ENCODE peak calls at places on chromosomes 6 and 20, in six cellular contexts. X is psoas muscle, B is OCI-LY7, M is heart left ventricle, S is tibial artery, U is upper lobe of left lung. F is an unnamed sample.
A peak's percentile ranks its signal among the peaks of the same experiment; 100 is the strongest.

GRCh38 chr6:82589509-82590206 is 226.0 kb downstream of the TPBG start:
- DNase-seq in X (no peak), B (peak; percentile 5), M (no peak), S (no peak), U (no peak), F (no peak)

GRCh38 chr20:1313236-1313964 is 15.5 kb downstream of the SDCBP2 start:
- DNase-seq in X (peak; percentile 83), B (peak; percentile 58), M (peak; percentile 79), S (peak; percentile 61), U (peak; percentile 69), F (peak; percentile 67)

GRCh38 chr6:152387091-152387490 is 250.1 kb downstream of the SYNE1 start:
- DNase-seq in X (no peak), B (no peak), M (no peak), S (no peak), U (no peak), F (no peak)

GRCh38 chr6:37643851-37644672 is 53.6 kb downstream of the MDGA1 start:
- DNase-seq in X (no peak), B (no peak), M (peak; percentile 41), S (no peak), U (no peak), F (no peak)

GRCh38 chr6:129890701-129891100 is 29.6 kb upstream of the TMEM244 start:
- DNase-seq in X (no peak), B (no peak), M (no peak), S (no peak), U (no peak), F (no peak)

GRCh38 chr20:39638671-39639070 is 676.5 kb downstream of the DHX35 start:
- DNase-seq in X (no peak), B (no peak), M (no peak), S (no peak), U (no peak), F (no peak)

GRCh38 chr6:53828215-53828614 is 33.4 kb downstream of the LRRC1 start:
- DNase-seq in X (no peak), B (no peak), M (no peak), S (no peak), U (no peak), F (no peak)

GRCh38 chr6:45299096-45299581 is 29.0 kb upstream of the RUNX2 start:
- DNase-seq in X (no peak), B (no peak), M (no peak), S (no peak), U (no peak), F (no peak)

GRCh38 chr20:13613917-13614316 is 24.8 kb downstream of the TASP1 start:
- DNase-seq in X (no peak), B (no peak), M (no peak), S (no peak), U (no peak), F (no peak)

GRCh38 chr20:54257090-54257816 is 49.4 kb downstream of the PFDN4 start:
- DNase-seq in X (no peak), B (no peak), M (no peak), S (peak; percentile 35), U (no peak), F (no peak)

GRCh38 chr20:24098886-24099285 is 110.3 kb upstream of the GGTLC1 start:
- DNase-seq in X (no peak), B (no peak), M (no peak), S (no peak), U (no peak), F (no peak)

GRCh38 chr20:17848649-17849048 is 119.9 kb downstream of the SNX5 start:
- DNase-seq in X (no peak), B (peak; percentile 94), M (no peak), S (no peak), U (no peak), F (no peak)

GRCh38 chr6:141403827-141404226 is 728.9 kb upstream of the GJE1 start:
- DNase-seq in X (no peak), B (no peak), M (no peak), S (no peak), U (no peak), F (no peak)

GRCh38 chr6:40398810-40399477 is 188.2 kb downstream of the LRFN2 start:
- DNase-seq in X (no peak), B (no peak), M (no peak), S (no peak), U (no peak), F (no peak)

GRCh38 chr6:25670208-25670607 is 18.2 kb downstream of the SCGN start:
- DNase-seq in X (no peak), B (no peak), M (no peak), S (no peak), U (no peak), F (no peak)

GRCh38 chr6:118529756-118530155 is 18.3 kb upstream of the PLN start:
- DNase-seq in X (no peak), B (no peak), M (no peak), S (no peak), U (no peak), F (no peak)

GRCh38 chr20:44033344-44033743 is 118.7 kb downstream of the TOX2 start:
- DNase-seq in X (no peak), B (no peak), M (no peak), S (no peak), U (no peak), F (no peak)

GRCh38 chr6:94501546-94501945 is 1075.8 kb upstream of the MANEA start:
- DNase-seq in X (no peak), B (no peak), M (no peak), S (no peak), U (no peak), F (no peak)

GRCh38 chr6:167907837-167908681 is 81.3 kb downstream of the AFDN start:
- DNase-seq in X (no peak), B (peak; percentile 5), M (no peak), S (no peak), U (no peak), F (no peak)

GRCh38 chr20:47951521-47951951 is 166.3 kb upstream of the SULF2 start:
- DNase-seq in X (no peak), B (no peak), M (no peak), S (no peak), U (no peak), F (no peak)

GRCh38 chr6:117417851-117418250 is 7.9 kb downstream of the ROS1 start:
- DNase-seq in X (no peak), B (no peak), M (no peak), S (no peak), U (no peak), F (no peak)

GRCh38 chr20:48986899-48987298 is 59.2 kb upstream of the CSE1L start:
- DNase-seq in X (no peak), B (no peak), M (no peak), S (no peak), U (no peak), F (no peak)

DNA sequence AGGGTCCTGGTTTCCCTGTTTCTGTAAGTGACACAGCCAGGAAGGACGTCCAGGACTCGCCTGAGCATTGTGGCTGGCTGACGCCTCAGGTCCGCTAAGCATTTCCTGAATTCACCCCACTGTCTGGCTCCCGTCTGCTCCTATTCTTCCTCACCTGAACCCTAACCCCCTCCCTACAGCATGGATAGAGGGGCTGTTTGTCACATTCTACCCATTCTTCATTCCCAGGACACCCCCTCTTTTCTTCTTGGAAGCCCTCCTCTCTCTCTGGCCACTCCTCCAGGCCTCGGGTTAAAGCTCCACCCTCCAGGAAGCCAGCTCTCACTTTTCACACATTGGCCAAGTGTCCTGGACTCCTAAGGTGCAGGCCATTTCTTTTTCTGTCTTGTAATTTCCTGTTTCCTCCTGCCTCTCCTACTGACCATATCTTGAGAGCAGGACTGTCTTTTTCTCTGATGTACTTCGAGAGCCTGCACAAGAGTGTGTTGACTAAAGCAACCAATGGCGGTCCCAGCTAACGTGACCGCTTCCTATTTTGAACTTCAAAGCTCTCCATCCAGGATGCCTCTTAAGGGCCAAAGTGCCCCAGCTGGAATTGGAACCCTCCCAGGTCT is 24.2 kb upstream of the MYMX start:
- DNase-seq in X (no peak), B (no peak), M (no peak), S (no peak), U (peak; percentile 26), F (no peak)
- H3K27ac ChIP-seq in X (no peak overlapping the region), B (no peak overlapping the region), M (no peak overlapping the region), S (no peak overlapping the region), U (no peak overlapping the region), F (no peak overlapping the region)

DNA sequence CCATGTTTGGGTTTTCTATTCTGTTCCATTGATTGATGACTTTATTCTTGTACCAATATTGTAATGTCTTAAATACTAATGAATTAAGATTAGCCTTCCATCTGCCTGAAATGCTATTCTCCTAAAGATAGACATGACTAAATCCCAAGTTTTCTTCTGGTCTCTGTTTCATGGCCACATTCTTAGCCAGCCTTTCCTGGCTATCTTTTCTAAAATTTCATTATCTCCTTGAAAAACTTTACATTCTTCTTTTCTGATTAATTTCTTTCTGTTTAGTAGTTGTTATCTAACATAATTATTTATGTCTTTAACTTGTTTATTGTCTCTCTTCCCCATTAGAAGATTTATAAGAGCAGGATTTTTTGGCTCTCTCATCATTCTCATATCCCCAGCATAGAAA is 4.4 kb upstream of the PRIM2 start:
- DNase-seq in X (no peak), B (no peak), M (no peak), S (no peak), U (no peak), F (no peak)
- H3K4me3 ChIP-seq in X (no peak overlapping the region), B (no peak overlapping the region), M (no peak overlapping the region), S (no peak overlapping the region), U (no peak overlapping the region), F (no peak overlapping the region)

GRCh38 chr20:4151991-4152695 is 136.8 kb upstream of the RNF24 start:
- DNase-seq in X (no peak), B (no peak), M (no peak), S (no peak), U (no peak), F (no peak)

GRCh38 chr20:4153251-4153650 is 137.9 kb upstream of the RNF24 start:
- DNase-seq in X (no peak), B (no peak), M (no peak), S (peak; percentile 11), U (no peak), F (no peak)

GRCh38 chr20:4153661-4154238 is 138.4 kb upstream of the RNF24 start:
- DNase-seq in X (no peak), B (no peak), M (no peak), S (peak; percentile 14), U (no peak), F (no peak)

GRCh38 chr20:4151342-4151741 is 136.0 kb upstream of the RNF24 start:
- DNase-seq in X (no peak), B (no peak), M (no peak), S (no peak), U (no peak), F (no peak)

GRCh38 chr20:4152696-4153235 is 137.4 kb upstream of the RNF24 start:
- DNase-seq in X (no peak), B (no peak), M (no peak), S (peak; percentile 7), U (no peak), F (no peak)
- H3K27ac ChIP-seq in X (no peak overlapping the region), B (no peak overlapping the region), M (no peak overlapping the region), S (no peak overlapping the region), U (no peak overlapping the region), F (no peak overlapping the region)

DNA sequence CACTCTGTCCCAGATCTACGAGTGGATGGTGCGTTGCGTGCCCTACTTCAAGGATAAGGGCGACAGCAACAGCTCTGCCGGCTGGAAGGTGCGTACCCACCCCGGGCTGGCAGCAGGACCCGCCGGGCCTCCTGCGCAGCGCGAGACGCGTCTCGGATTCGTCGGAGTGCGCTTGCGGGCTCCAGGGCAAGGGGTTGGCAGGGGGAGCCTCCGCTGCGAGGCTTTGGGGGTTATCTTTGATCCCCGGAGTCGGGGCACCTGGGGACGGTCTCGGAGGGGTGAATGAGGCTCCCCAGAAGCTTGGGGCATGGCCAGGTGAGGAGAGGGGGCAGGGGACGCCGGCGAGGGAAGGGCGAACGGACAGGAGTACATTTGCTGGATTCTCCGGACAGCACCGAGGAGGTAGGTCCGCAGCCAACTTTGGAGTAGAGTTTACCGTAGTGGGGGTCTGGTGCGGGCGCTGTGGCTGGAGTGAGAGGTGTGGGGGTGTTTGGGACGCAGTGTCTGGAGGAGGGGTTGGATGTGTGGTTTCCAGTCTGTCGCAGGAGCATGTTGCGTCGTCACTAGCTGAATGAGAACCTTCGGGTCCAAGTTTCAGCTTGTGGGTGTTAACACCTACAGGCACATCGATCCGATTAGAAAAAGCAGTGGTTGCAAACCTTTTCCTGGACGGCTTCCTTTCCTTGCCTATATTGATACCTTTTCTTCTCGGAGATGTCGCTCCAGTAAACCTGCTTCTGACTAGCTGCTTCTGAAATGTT is 1.2 kb downstream of the FOXO3 start:
- DNase-seq in X (peak; percentile 71), B (no peak), M (peak; percentile 41), S (no peak), U (peak; percentile 49), F (no peak)
- H3K4me3 ChIP-seq in X (peak overlapping the region; percentile 76), B (no peak overlapping the region), M (peak overlapping the region; percentile 94), S (peak overlapping the region; percentile 86), U (peak overlapping the region; percentile 89), F (peak overlapping the region; percentile 95)